ENCODE peak calls at places on chromosomes 1 and 21, in four cellular contexts. Y is progenitor cell of endocrine pancreas, N is GM10248, W is lower leg skin. Q is an unnamed sample.

GRCh38 chr1:185648858-185649589 is 85.2 kb upstream of the HMCN1 start:
- DNase-seq in Y (no peak), N (no peak), W (no peak), Q (no peak)

GRCh38 chr1:212157252-212157651 is 121.7 kb downstream of the DTL start:
- DNase-seq in Y (no peak), N (no peak), W (no peak), Q (no peak)

GRCh38 chr1:23198373-23198772 is 18.9 kb downstream of the HTR1D start:
- DNase-seq in Y (no peak), N (no peak), W (no peak), Q (no peak)

GRCh38 chr1:203368624-203369451 is 17.9 kb upstream of the FMOD start:
- DNase-seq in Y (no peak), N (no peak), W (peak), Q (no peak)

GRCh38 chr1:229538945-229539344 is 19.6 kb downstream of the ABCB10 start:
- DNase-seq in Y (no peak), N (no peak), W (no peak), Q (no peak)

GRCh38 chr1:44297695-44298400 is 57.2 kb downstream of the ERI3 start:
- DNase-seq in Y (no peak), N (no peak), W (no peak), Q (no peak)

GRCh38 chr1:181387702-181388101 is 95.6 kb upstream of the CACNA1E start:
- DNase-seq in Y (no peak), N (no peak), W (no peak), Q (no peak)

GRCh38 chr1:22847249-22847648 is 125.4 kb downstream of the LACTBL1 start:
- DNase-seq in Y (no peak), N (no peak), W (no peak), Q (no peak)

GRCh38 chr21:25370311-25370744 is 237.0 kb downstream of the MRPL39 start:
- DNase-seq in Y (no peak), N (no peak), W (no peak), Q (no peak)

GRCh38 chr1:228018961-228019721 is 12.3 kb downstream of the WNT3A start:
- DNase-seq in Y (no peak), N (peak), W (no peak), Q (no peak)

GRCh38 chr21:46492851-46493250 is 34.2 kb downstream of the DIP2A start:
- DNase-seq in Y (no peak), N (no peak), W (no peak), Q (no peak)

GRCh38 chr1:208731976-208732821 is 488.0 kb upstream of the PLXNA2 start:
- DNase-seq in Y (no peak), N (peak), W (no peak), Q (no peak)

GRCh38 chr1:241990040-241990439 is 8.9 kb downstream of the MAP1LC3C start:
- DNase-seq in Y (no peak), N (no peak), W (peak), Q (no peak)

GRCh38 chr1:12011998-12012397 is 7.3 kb upstream of the MIIP start:
- DNase-seq in Y (no peak), N (no peak), W (no peak), Q (no peak)

GRCh38 chr1:206923009-206923960 is 1.5 kb upstream of the FCMR start:
- DNase-seq in Y (no peak), N (peak), W (no peak), Q (no peak)

GRCh38 chr1:24391882-24392603 is 21.5 kb downstream of the STPG1 start:
- DNase-seq in Y (peak), N (peak), W (no peak), Q (peak)
- TF ChIP-seq CTCF in Y (peak), N (peak), W (no peak), Q (peak)

GRCh38 chr1:91398291-91398690 is 6.3 kb downstream of the HFM1 start:
- DNase-seq in Y (no peak), N (no peak), W (no peak), Q (no peak)

GRCh38 chr1:91397605-91398004 is 7.0 kb downstream of the HFM1 start:
- DNase-seq in Y (no peak), N (no peak), W (no peak), Q (no peak)

GRCh38 chr1:91400133-91400725 is 4.4 kb downstream of the HFM1 start:
- DNase-seq in Y (no peak), N (no peak), W (no peak), Q (no peak)

GRCh38 chr1:91404151-91405012 is at the start of gene HFM1:
- DNase-seq in Y (peak), N (peak), W (peak), Q (peak)

GRCh38 chr1:91402023-91402422 is 2.6 kb downstream of the HFM1 start:
- DNase-seq in Y (no peak), N (no peak), W (no peak), Q (no peak)
- TF ChIP-seq CTCF in Y (peak), N (peak), W (no peak), Q (peak)

DNA sequence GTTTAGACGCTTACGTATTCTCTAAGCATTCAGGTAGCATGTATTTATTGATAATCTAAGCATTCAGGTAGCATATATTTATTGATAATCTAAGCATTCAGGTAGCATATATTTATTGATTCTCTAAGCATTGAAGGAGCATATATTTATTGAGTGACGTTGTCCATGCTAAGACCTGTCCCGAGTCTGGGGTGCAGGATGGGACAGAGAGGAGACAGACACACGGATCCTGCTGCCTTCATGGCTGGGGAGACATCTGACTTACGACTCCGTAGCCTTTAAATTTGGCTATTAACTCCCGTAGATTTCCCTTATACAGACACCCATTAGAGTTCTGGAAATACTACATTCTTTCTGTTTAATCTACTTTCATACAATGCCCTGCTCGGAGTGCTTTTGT is 982 bp downstream of the SCCPDH start:
- DNase-seq in Y (no peak), N (no peak), W (no peak), Q (no peak)
- TF ChIP-seq CTCF in Y (no peak), N (no peak), W (no peak), Q (no peak)

GRCh38 chr21:15383588-15383987 is 318.8 kb upstream of the NRIP1 start:
- DNase-seq in Y (no peak), N (no peak), W (no peak), Q (no peak)
- TF ChIP-seq CTCF in Y (no peak), N (no peak), W (no peak), Q (no peak)

GRCh38 chr1:194013561-194013960 is 827.1 kb upstream of the B3GALT2 start:
- DNase-seq in Y (no peak), N (no peak), W (no peak), Q (no peak)
- TF ChIP-seq CTCF in Y (no peak), N (no peak), W (no peak), Q (no peak)

DNA sequence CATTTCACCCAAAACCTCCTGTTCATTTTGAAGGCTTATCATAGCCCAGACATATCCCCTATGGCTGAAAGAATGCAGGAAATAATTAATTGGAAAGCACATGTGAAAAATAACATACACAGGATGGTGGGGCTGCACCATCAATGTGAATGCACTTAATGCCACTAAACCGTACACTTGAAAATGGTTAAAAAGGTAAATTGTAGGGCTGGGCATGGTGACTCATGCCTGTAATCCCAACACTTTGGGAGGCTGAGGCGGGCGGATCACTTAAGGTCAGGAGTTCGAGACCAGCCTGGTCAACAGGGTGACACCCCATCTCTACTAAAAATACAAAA is 98.7 kb upstream of the BACE2 start:
- DNase-seq in Y (no peak), N (no peak), W (no peak), Q (no peak)
- TF ChIP-seq CTCF in Y (no peak), N (no peak), W (no peak), Q (no peak)

GRCh38 chr1:32351859-32352745 is 10.2 kb downstream of the FAM229A start:
- DNase-seq in Y (no peak), N (no peak), W (no peak), Q (no peak)
- TF ChIP-seq CTCF in Y (no peak), N (no peak), W (no peak), Q (no peak)

DNA sequence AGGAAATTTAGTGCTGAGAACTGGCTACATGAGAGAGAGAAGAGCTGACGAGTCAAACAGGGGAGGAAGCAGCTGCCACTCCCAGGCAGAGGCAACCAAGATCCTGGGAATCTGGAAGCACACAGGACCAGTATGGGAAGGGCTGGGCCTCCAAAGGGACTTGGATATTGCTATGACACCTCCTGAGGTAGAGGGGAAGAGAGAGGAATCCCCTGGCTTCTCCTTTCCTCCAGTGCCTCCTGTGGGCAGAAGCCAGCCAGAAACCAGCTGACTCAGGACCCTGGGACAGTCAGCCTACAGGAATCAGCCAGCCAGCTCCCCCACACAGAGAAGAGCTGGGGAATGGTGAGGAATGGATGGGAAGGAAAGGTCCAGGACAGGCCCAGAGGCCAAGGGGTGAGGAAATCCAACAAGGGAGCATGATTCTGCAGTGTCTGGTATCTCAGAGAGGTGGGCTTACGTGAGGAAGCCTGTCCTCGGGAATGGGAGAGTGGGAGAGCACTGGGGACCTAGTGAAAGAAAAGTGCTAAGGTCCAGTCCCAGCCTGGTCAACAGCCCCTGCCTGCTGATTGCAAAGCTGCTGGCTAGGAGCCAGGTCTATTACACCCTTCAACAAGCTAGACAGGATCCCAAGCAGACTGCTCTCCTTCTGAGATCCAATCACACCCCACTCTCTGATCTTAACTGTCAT is 43.5 kb downstream of the NAV1 start:
- DNase-seq in Y (no peak), N (no peak), W (no peak), Q (no peak)
- TF ChIP-seq CTCF in Y (no peak), N (no peak), W (no peak), Q (no peak)

DNA sequence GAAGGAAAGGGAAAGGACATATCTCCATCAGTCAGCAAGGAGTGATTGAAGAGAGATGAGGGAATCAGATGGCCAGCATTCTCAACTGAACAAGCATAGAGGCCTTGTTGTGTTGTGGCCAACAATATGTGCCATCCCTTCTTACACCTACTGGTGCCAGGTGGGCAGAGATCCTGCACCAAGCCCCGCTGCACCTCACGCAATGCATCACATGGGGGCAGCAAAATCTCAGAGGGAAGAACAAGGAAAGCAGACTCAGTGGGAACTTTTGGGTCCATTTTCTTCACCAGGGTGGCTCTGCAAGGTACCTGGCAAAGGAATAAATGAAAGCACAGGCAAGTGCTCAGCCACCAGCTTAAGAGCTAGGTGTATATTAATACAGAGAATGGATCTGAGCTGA is 33.2 kb downstream of the HSD3B2 start:
- DNase-seq in Y (no peak), N (no peak), W (no peak), Q (no peak)
- TF ChIP-seq CTCF in Y (no peak), N (no peak), W (no peak), Q (no peak)

GRCh38 chr1:156496211-156496761 is 4.3 kb downstream of the MEF2D start:
- DNase-seq in Y (no peak), N (no peak), W (no peak), Q (no peak)
- TF ChIP-seq CTCF in Y (no peak), N (no peak), W (no peak), Q (no peak)

Q was measured in neural crest cell.